ENCODE peak calls at places on chromosomes 2 and 18, in six cellular contexts. P, S, C, L, W and F are unnamed samples.
A peak's percentile ranks its signal among the peaks of the same experiment; 100 is the strongest.

GRCh38 chr18:13435596-13436333 is 217.2 kb downstream of the LDLRAD4 start:
- DNase-seq in L (no peak), C (no peak), W (no peak), S (no peak), P (peak; percentile 22), F (no peak)

GRCh38 chr18:76932026-76932819 is 109.9 kb downstream of the ZNF236 start:
- DNase-seq in P (no peak), S (no peak), L (no peak), W (peak; percentile 34), C (no peak), F (no peak)

GRCh38 chr2:199261936-199262335 is 195.8 kb downstream of the SATB2 start:
- DNase-seq in S (no peak), C (no peak), L (no peak), P (no peak), W (no peak), F (no peak)

GRCh38 chr2:57979158-57979557 is 67.4 kb upstream of the VRK2 start:
- DNase-seq in P (no peak), W (no peak), C (no peak), L (no peak), S (no peak), F (no peak)

GRCh38 chr2:9434484-9434883 is 11.0 kb downstream of the CPSF3 start:
- DNase-seq in W (no peak), L (no peak), C (no peak), S (no peak), P (no peak), F (no peak)

GRCh38 chr2:166411473-166412230 is 35.9 kb upstream of the SCN9A start:
- DNase-seq in P (no peak), S (no peak), L (no peak), W (no peak), C (no peak), F (no peak)

GRCh38 chr2:217102941-217103340 is 243.1 kb upstream of the TNP1 start:
- DNase-seq in L (no peak), C (no peak), S (no peak), W (no peak), P (no peak), F (no peak)

GRCh38 chr18:72895548-72895947 is 27.8 kb upstream of the NETO1 start:
- DNase-seq in W (no peak), S (no peak), C (no peak), P (no peak), L (no peak), F (no peak)

GRCh38 chr2:26615336-26616031 is 25.7 kb downstream of the CIB4 start:
- DNase-seq in W (no peak), L (no peak), P (no peak), C (no peak), S (no peak), F (no peak)

GRCh38 chr2:157732596-157732995 is 103.9 kb upstream of the ACVR1C start:
- DNase-seq in L (no peak), W (no peak), P (no peak), S (no peak), C (no peak), F (no peak)

GRCh38 chr2:155377178-155377780 is 678.8 kb downstream of the KCNJ3 start:
- DNase-seq in L (no peak), W (no peak), S (peak; percentile 7), P (no peak), C (no peak), F (no peak)

GRCh38 chr2:155368934-155369333 is 670.4 kb downstream of the KCNJ3 start:
- DNase-seq in P (no peak), W (no peak), C (no peak), S (peak; percentile 12), L (no peak), F (no peak)

GRCh38 chr2:155377931-155378444 is 679.5 kb downstream of the KCNJ3 start:
- DNase-seq in L (no peak), P (no peak), W (no peak), C (no peak), S (no peak), F (no peak)

DNA sequence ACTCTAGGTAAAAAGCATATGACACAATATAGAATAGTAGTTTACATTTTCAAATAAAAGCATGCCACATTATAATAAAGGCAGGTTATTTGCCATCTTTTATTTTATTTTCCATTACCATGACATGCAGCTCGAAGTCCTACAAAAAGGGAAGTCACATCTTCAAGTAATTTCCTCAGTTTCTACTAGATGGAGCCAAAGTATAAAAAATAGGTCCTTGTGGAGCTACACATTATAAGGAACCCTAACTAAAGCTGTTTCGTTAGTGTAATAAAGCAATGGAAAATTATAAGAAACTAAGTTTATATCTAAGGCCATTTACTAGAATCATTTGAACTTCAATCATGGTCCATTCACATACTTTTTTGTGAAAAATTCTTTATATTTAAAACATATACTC is 674.5 kb downstream of the KCNJ3 start:
- DNase-seq in L (no peak), P (no peak), S (no peak), C (no peak), W (no peak), F (no peak)
- TF ChIP-seq CTCF in L (no peak), P (peak; percentile 47), S (peak; percentile 31), C (peak; percentile 32), W (no peak), F (no peak)

DNA sequence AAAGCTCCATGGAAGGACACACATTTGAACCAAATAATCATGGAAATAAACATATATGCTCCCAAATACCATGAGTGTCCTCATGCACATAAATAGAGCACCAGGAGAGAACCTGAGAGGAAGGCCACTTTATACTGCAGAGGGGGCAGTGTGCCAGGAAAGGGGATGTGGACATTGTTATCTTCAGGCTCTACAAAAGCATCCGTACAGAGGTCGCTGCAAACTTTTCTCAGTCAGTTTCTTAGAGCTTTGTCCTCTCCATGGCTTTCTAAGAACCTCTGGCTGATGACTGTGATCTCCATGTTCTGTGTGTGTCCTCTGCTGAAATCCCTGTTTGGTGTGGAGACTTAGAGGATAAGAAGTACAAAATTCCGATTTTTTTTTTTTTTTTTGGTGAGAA is 515.7 kb downstream of the CNTNAP5 start:
- DNase-seq in P (no peak), W (no peak), S (no peak), C (no peak), L (no peak), F (no peak)
- TF ChIP-seq POLR2A in P (no peak), W (no peak), S (no peak), C (no peak), L (no peak), F (no peak)

GRCh38 chr2:212960336-212960735 is 191.1 kb downstream of the IKZF2 start:
- DNase-seq in L (no peak), W (no peak), C (no peak), P (no peak), S (no peak), F (no peak)
- H3K27ac ChIP-seq in L (no peak overlapping the region), W (no peak overlapping the region), C (no peak overlapping the region), P (no peak overlapping the region), S (no peak overlapping the region), F (no peak overlapping the region)

DNA sequence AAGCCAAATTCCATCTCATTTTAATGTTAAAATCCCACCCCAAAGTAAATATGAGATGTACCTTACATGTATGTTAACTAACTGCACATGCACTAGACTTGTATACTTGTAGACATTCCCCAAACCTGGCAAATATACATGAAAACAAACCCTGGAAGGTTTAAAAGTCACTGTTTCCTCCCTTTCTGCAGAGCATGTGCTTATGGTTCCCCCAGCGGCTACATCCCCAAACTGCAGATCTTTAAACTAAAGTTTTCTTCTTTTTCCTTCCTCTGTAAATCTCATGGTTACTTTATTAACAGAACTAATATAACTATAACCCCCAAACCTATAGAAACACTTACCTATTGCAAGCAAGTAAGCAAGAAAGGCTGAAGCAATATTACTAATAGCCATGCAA is 731.5 kb downstream of the LRP1B start:
- DNase-seq in L (no peak), W (no peak), S (peak; percentile 12), C (no peak), P (peak; percentile 5), F (no peak)
- TF ChIP-seq CTCF in L (no peak), W (no peak), S (peak; percentile 42), C (peak; percentile 44), P (peak; percentile 44), F (no peak)